ENCODE peak calls at places on chromosomes 12 and 14, in six cellular contexts. E, K, N, I, M and Y are unnamed samples. For H3K36me3, the result is how much of the 10 kb centered on the place peaks cover.

GRCh38 chr12:92144631-92145480 is 790 bp downstream of the BTG1 start:
- DNase-seq in N (peak), M (peak), K (peak), I (peak), E (no peak), Y (peak)

GRCh38 chr12:72271401-72271740 is 799 bp upstream of the TRHDE start:
- DNase-seq in E (no peak), K (no peak), I (peak), M (peak), N (peak), Y (no peak)

GRCh38 chr12:52044284-52044983 is 6.8 kb upstream of the NR4A1 start:
- DNase-seq in I (peak), N (peak), K (no peak), M (peak), E (no peak), Y (peak)

GRCh38 chr14:105141486-105142281 is 26.9 kb downstream of the JAG2 start:
- DNase-seq in I (no peak), E (no peak), M (no peak), K (no peak), N (peak), Y (no peak)

GRCh38 chr12:68483592-68484373 is 126.9 kb upstream of the RAP1B start:
- DNase-seq in N (no peak), M (peak), E (no peak), I (no peak), K (peak), Y (no peak)

GRCh38 chr12:106492893-106493292 is 89.9 kb upstream of the RFX4 start:
- DNase-seq in K (no peak), M (no peak), I (no peak), N (no peak), E (no peak), Y (no peak)

GRCh38 chr14:77316872-77317271 is 3.8 kb downstream of the POMT2 start:
- DNase-seq in I (no peak), M (no peak), K (peak), N (no peak), E (no peak), Y (peak)

GRCh38 chr14:87522575-87522974 is 470.4 kb downstream of the GALC start:
- DNase-seq in M (no peak), I (no peak), N (no peak), E (no peak), K (peak), Y (no peak)

GRCh38 chr14:77607741-77608302 is 8.6 kb downstream of the SPTLC2 start:
- DNase-seq in E (no peak), M (no peak), I (no peak), K (no peak), N (no peak), Y (no peak)

GRCh38 chr12:15546102-15546701 is 223.9 kb downstream of the PTPRO start:
- DNase-seq in N (no peak), E (peak), I (no peak), M (no peak), K (no peak), Y (no peak)

GRCh38 chr14:70254476-70254961 is 65.8 kb upstream of the SLC8A3 start:
- DNase-seq in N (peak), I (peak), M (peak), K (peak), E (no peak), Y (peak)

GRCh38 chr12:29929295-29929694 is 145.6 kb upstream of the TMTC1 start:
- DNase-seq in K (no peak), I (no peak), E (no peak), N (no peak), M (no peak), Y (no peak)

GRCh38 chr12:50642035-50642451 is 121.9 kb upstream of the ATF1 start:
- DNase-seq in N (no peak), M (peak), E (no peak), I (no peak), K (peak), Y (no peak)

GRCh38 chr14:33636715-33637114 is 314.2 kb downstream of the EGLN3 start:
- DNase-seq in I (no peak), K (no peak), M (no peak), E (no peak), N (no peak), Y (no peak)

GRCh38 chr14:51996148-51996746 is 6.9 kb downstream of the RTRAF start:
- DNase-seq in I (no peak), N (no peak), M (peak), K (peak), E (peak), Y (no peak)

GRCh38 chr12:25155031-25155576 is 39.9 kb downstream of the DNAI7 start:
- DNase-seq in K (peak), M (peak), I (no peak), N (no peak), E (peak), Y (no peak)

GRCh38 chr12:8697120-8697475 is 693 bp upstream of the RIMKLB start:
- DNase-seq in M (peak), E (peak), I (no peak), K (peak), N (no peak), Y (peak)

GRCh38 chr14:86798330-86798729 is 1194.7 kb downstream of the GALC start:
- DNase-seq in N (no peak), M (no peak), E (no peak), I (no peak), K (no peak), Y (no peak)

GRCh38 chr12:66270613-66271012 is 31.7 kb upstream of the HELB start:
- DNase-seq in I (no peak), K (no peak), E (no peak), M (no peak), N (no peak), Y (no peak)
- H3K36me3 ChIP-seq in I (under half), K (under half), E (under half), M (under half), N (under half), Y (under half)

GRCh38 chr12:48927261-48927660 is 2.0 kb upstream of the FKBP11 start:
- DNase-seq in M (peak), E (no peak), N (no peak), I (no peak), K (no peak), Y (no peak)

GRCh38 chr12:48924617-48925217 is 575 bp downstream of the FKBP11 start:
- DNase-seq in M (peak), I (peak), N (peak), E (peak), K (peak), Y (peak)

GRCh38 chr12:48923117-48923516 is 2.2 kb downstream of the FKBP11 start:
- DNase-seq in K (no peak), I (no peak), M (no peak), E (no peak), N (no peak), Y (no peak)

GRCh38 chr12:48929551-48929950 is 4.3 kb upstream of the FKBP11 start:
- DNase-seq in E (no peak), K (no peak), M (no peak), N (no peak), I (no peak), Y (no peak)

DNA sequence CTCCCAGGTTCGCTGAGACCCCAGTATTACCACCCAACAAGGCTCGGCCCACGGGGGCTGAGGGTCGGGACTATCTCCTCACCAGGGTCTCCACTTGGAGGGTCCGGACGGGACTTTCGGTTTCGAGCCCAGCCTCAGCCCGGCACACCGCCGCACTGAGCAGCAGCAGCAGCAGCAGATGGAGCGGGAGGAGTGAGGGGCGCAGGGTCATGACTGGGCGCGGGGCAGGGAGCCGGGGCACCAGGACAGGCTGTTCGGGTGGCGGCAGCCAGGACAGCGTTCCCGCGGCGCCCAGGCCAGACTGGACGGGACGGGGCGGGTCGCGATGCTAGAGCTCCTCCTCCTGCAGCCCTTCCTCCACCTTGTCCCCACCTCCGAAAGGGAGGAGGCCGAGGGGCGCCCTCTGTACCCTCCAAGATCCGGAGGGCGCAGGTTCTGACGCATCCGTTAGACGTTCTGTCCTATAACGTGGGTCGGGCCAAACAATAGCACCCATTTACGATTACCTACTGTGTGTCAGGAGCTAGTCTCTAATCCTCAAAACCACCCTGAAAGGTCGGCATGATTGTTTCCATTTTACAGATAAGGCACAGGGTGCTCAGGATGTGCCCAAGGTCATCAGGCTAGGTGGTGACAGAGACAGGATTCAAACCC is at the start of gene FKBP11:
- DNase-seq in I (peak), E (peak), K (peak), M (peak), N (peak), Y (peak)
- H3K36me3 ChIP-seq in I (under half), E (under half), K (under half), M (under half), N (under half), Y (under half)

DNA sequence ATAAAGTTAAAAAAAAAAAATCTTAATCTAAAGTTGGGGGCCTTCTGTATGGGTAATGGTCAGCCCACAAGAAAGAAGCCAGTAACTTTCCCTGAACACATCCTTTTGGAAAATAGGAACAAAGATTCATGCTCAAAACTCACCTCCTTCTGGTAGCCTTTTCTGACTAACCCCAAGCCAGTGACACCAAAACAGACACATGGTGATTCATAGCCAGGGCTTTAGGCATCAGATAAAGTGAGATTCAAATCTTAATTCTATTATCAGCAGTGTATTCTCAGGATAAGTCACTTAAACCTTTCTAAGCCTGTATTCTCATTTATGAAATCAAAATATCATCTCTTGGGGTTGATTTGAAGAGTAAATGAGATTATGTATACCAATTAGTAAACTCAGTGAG is 4.9 kb downstream of the ATP5MC2 start:
- DNase-seq in M (no peak), I (no peak), K (no peak), N (no peak), E (no peak), Y (no peak)
- H3K36me3 ChIP-seq in M (under half), I (under half), K (under half), N (half or more), E (half or more), Y (under half)

DNA sequence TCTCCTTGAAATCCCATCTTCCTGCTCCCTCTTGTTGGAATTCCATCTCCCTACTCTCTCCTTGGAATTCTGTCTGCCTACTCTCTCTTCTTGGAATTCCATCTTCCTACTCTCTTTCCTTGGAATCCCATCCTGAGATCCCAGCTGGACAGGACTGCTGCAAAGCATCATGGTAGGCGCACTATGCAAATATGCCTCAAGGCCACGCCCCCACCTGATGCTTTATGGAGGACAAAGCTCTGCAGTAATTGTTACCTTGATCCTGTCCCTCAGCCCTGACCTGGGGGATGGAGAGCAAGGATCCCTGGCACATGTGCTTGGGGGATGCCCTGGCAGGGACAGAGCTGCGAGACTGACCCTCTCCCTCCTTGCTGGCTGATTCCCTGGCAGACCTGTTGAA is 185.6 kb downstream of the TBX5 start:
- DNase-seq in K (no peak), E (no peak), I (no peak), M (no peak), N (no peak), Y (no peak)
- H3K36me3 ChIP-seq in K (under half), E (under half), I (under half), M (under half), N (under half), Y (under half)

DNA sequence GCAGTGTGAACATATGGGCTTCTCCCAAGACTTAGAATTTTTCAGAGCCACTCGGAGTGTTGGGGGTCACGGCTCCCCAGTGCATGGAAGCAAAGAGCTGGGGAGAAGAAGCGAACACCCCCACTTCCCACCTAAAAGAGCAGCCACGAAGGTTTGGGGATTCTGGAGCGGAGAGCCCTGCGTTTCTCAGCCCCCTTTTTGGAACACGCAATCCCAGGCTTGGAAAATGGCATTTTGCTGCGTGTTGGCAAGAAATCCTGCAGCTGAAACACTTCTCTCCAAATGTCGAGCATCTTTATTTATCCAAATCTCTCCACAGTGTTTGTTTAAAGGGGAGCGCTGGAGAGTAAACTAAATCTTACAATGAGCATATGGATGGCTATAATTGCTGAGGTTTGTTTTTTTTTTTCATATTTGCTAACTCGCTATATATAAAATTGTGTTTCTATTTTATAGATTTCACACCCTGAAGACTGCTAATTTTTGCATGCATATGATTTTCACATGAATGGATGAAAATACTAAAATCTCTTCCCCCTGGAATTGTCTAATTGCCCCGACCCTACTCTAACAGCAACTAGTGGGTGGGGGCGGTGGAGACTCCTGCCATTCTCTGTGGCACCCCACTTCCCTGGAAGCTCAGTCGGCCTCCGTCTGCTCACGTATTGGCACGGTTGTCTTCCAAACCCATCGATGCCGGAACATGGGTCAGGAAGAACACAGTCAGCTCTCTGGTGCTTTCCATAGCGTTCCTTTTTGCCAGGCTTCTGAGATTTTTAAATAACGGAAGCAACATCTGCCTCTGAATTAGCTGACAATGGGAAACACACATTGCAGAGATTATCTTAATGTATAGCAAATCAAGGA is 120.5 kb downstream of the GCH1 start:
- DNase-seq in K (no peak), N (no peak), I (no peak), E (no peak), M (peak), Y (no peak)
- H3K36me3 ChIP-seq in K (under half), N (half or more), I (under half), E (under half), M (under half), Y (under half)

DNA sequence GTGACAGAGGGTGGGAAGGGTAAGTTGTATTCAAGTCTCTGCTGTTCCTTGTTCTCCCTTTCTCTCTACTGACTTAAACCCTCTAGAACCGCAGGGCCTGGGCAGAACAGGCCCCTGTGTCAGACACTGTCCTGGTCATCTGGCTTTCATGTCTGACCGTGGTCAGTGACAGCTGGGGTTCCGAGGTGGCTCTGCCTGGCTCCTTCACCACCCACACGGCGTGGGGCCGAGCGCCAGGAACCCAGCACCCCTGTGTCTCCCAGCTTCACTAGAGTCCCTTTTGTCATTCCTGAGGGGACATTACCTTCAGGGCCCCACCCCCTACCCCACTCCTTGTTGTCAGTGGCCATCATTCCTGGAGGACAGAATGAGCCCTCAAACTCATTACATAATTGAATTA is 168.9 kb downstream of the ADGRD1 start:
- DNase-seq in K (no peak), M (no peak), N (peak), I (peak), E (no peak), Y (no peak)
- H3K36me3 ChIP-seq in K (under half), M (under half), N (under half), I (under half), E (under half), Y (under half)

DNA sequence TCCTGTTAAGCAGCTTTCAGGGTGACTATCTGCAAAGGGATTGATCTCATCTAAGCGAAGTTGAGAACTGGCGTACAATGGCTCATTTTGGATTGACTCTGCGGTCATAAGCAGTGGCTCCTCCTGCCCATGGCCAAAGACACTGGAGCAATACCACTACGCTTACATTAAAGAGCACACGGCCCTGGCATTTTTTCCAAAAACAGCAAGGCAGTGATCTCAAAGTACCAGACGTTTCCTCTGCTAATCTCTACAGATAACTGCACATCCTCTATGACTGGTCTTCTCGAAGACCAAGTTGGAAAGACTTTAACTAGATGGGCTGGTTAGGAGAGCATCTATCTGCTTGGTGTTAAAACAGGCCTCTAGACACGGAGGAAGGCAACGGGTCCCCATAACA is 2.7 kb downstream of the PITPNM2 start:
- DNase-seq in M (no peak), E (no peak), N (no peak), I (peak), K (no peak), Y (no peak)
- H3K36me3 ChIP-seq in M (under half), E (under half), N (under half), I (under half), K (under half), Y (under half)